ENCODE peak calls at places on chromosomes 7 and 10, in seven cellular contexts. M is heart right ventricle, B is nucleus accumbens, E is sciatic nerve, L is GDM1, N is T-helper 2 cell, W is aorta. F is an unnamed sample.

GRCh38 chr7:102279537-102280400 is 6.9 kb upstream of the SH2B2 start:
- DNase-seq in M (peak), B (no peak), L (peak), W (no peak), N (peak), E (no peak), F (peak)

GRCh38 chr10:16105082-16105481 is 244.8 kb upstream of the MINDY3 start:
- DNase-seq in W (no peak), E (no peak), B (no peak), M (no peak), N (no peak), L (no peak), F (no peak)

GRCh38 chr7:2604608-2605174 is 27.1 kb upstream of the TTYH3 start:
- DNase-seq in L (no peak), E (no peak), M (no peak), N (no peak), B (no peak), W (no peak), F (no peak)

GRCh38 chr7:158646766-158647474 is 57.7 kb downstream of the NCAPG2 start:
- DNase-seq in M (no peak), B (no peak), N (no peak), W (no peak), E (no peak), L (no peak), F (no peak)

GRCh38 chr7:109696723-109697122 is 1127.0 kb downstream of the DNAJB9 start:
- DNase-seq in W (no peak), N (no peak), M (no peak), E (no peak), L (no peak), B (no peak), F (no peak)

GRCh38 chr7:151518781-151519044 is 982 bp downstream of the RHEB start:
- DNase-seq in W (no peak), E (no peak), M (no peak), L (no peak), N (no peak), B (no peak), F (no peak)

GRCh38 chr10:35467186-35467585 is 130.9 kb downstream of the CCNY start:
- DNase-seq in E (no peak), W (no peak), L (no peak), N (no peak), B (no peak), M (no peak), F (no peak)

GRCh38 chr7:93921607-93922446 is at the start of gene GNG11:
- DNase-seq in W (peak), N (no peak), M (peak), B (peak), L (peak), E (peak), F (peak)

GRCh38 chr7:138000081-138000701 is 1.7 kb downstream of the CREB3L2 start:
- DNase-seq in L (peak), B (no peak), E (peak), W (peak), N (no peak), M (peak), F (no peak)

F was measured in Right ventricle myocardium inferior.